ENCODE peak calls at places on chromosomes 12 and 14, in six cellular contexts. V is left ventricle myocardium inferior, M is sigmoid colon, U is astrocyte of the spinal cord, C is astrocyte of the cerebellum, I is upper lobe of left lung. S is an unnamed sample.

GRCh38 chr12:66065146-66065545 is 65.4 kb downstream of the LLPH start:
- DNase-seq in V (no peak), M (no peak), U (peak), C (no peak), I (no peak), S (peak)

GRCh38 chr12:64083285-64084210 is 138.5 kb downstream of the KICS2 start:
- DNase-seq in V (peak), M (peak), U (peak), C (peak), I (peak), S (peak)

GRCh38 chr12:52949413-52950331 is 754 bp downstream of the KRT18 start:
- DNase-seq in V (no peak), M (no peak), U (peak), C (peak), I (peak), S (peak)

GRCh38 chr12:53464685-53465084 is 12.8 kb downstream of the PCBP2 start:
- DNase-seq in V (no peak), M (no peak), U (no peak), C (no peak), I (no peak), S (no peak)

GRCh38 chr12:114192013-114192412 is 213.9 kb downstream of the TBX5 start:
- DNase-seq in V (no peak), M (no peak), U (no peak), C (no peak), I (no peak), S (no peak)

GRCh38 chr12:118456741-118457140 is 80.4 kb downstream of the SUDS3 start:
- DNase-seq in V (no peak), M (no peak), U (no peak), C (no peak), I (no peak), S (no peak)

GRCh38 chr12:3136641-3137267 is 59.6 kb downstream of the TSPAN9 start:
- DNase-seq in V (no peak), M (no peak), U (no peak), C (no peak), I (no peak), S (no peak)

GRCh38 chr12:92414383-92415065 is 268.9 kb upstream of the BTG1 start:
- DNase-seq in V (no peak), M (no peak), U (no peak), C (no peak), I (no peak), S (no peak)

GRCh38 chr14:74083784-74084276 is 423 bp downstream of the ALDH6A1 start:
- DNase-seq in V (no peak), M (peak), U (no peak), C (no peak), I (no peak), S (no peak)

GRCh38 chr14:92503756-92504491 is 9.7 kb upstream of the RIN3 start:
- DNase-seq in V (no peak), M (peak), U (peak), C (no peak), I (peak), S (peak)

GRCh38 chr12:131047789-131048610 is 94.3 kb downstream of the ADGRD1 start:
- DNase-seq in V (peak), M (no peak), U (no peak), C (no peak), I (no peak), S (no peak)

GRCh38 chr14:70708717-70709570 is 67.2 kb downstream of the TTC9 start:
- DNase-seq in V (no peak), M (no peak), U (no peak), C (no peak), I (no peak), S (no peak)

GRCh38 chr14:89442280-89442679 is 25.2 kb upstream of the FOXN3 start:
- DNase-seq in V (no peak), M (peak), U (no peak), C (no peak), I (no peak), S (no peak)

GRCh38 chr12:52314511-52314910 is 6.7 kb downstream of the KRT83 start:
- DNase-seq in V (no peak), M (no peak), U (no peak), C (no peak), I (no peak), S (no peak)

GRCh38 chr12:105393586-105393985 is 63.1 kb downstream of the C12orf75 start:
- DNase-seq in V (no peak), M (no peak), U (peak), C (no peak), I (no peak), S (peak)

GRCh38 chr14:69037790-69038448 is 58.8 kb upstream of the ACTN1 start:
- DNase-seq in V (no peak), M (no peak), U (no peak), C (no peak), I (no peak), S (peak)

GRCh38 chr14:92660571-92660970 is 87.9 kb downstream of the LGMN start:
- DNase-seq in V (no peak), M (no peak), U (no peak), C (no peak), I (no peak), S (no peak)

GRCh38 chr12:81284137-81284536 is 206.3 kb downstream of the ACSS3 start:
- DNase-seq in V (no peak), M (no peak), U (peak), C (no peak), I (no peak), S (no peak)

GRCh38 chr12:50056629-50056976 is 793 bp upstream of the ASIC1 start:
- DNase-seq in V (no peak), M (no peak), U (no peak), C (no peak), I (no peak), S (no peak)

GRCh38 chr12:117671734-117672133 is 297.1 kb downstream of the KSR2 start:
- DNase-seq in V (peak), M (no peak), U (peak), C (no peak), I (no peak), S (no peak)

GRCh38 chr12:100199347-100200136 is 1.1 kb upstream of the ACTR6 start:
- DNase-seq in V (peak), M (peak), U (peak), C (no peak), I (peak), S (peak)

GRCh38 chr14:32512348-32512747 is 183.2 kb downstream of the AKAP6 start:
- DNase-seq in V (no peak), M (no peak), U (no peak), C (no peak), I (no peak), S (no peak)

GRCh38 chr12:109731231-109731731 is 17.7 kb downstream of the FAM222A start:
- DNase-seq in V (peak), M (peak), U (no peak), C (no peak), I (no peak), S (no peak)

GRCh38 chr12:51959211-51959610 is 7.7 kb downstream of the ACVR1B start:
- DNase-seq in V (no peak), M (peak), U (no peak), C (no peak), I (no peak), S (peak)

GRCh38 chr14:77276959-77277358 is 6.0 kb upstream of the NGB start:
- DNase-seq in V (no peak), M (no peak), U (no peak), C (no peak), I (no peak), S (no peak)

GRCh38 chr14:77276295-77276935 is 5.4 kb upstream of the NGB start:
- DNase-seq in V (no peak), M (no peak), U (no peak), C (no peak), I (no peak), S (no peak)

GRCh38 chr14:77281852-77282251 is 10.8 kb upstream of the NGB start:
- DNase-seq in V (no peak), M (no peak), U (no peak), C (no peak), I (no peak), S (no peak)

GRCh38 chr14:77278461-77279230 is 7.6 kb upstream of the NGB start:
- DNase-seq in V (no peak), M (no peak), U (no peak), C (no peak), I (no peak), S (no peak)

DNA sequence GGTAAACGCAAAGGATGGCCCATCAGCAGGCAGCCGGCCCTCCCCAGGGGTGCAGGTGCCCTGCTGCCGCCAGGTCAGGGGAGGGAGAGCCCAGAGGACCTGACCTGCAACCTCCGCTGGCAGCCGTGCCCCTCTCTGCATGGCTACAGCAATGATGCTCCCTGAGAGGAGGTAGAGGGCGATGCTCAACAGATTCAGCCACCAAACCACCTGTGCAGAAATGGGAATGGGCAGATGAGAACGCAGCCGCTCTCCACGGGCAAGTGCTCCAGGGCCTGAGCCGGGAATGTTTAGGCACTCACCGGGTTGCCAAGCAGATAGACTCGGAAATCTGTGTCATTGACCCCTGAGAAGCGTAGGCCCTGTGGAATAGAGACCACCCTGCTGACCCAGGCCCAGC is 8.7 kb upstream of the NGB start:
- DNase-seq in V (no peak), M (no peak), U (no peak), C (no peak), I (no peak), S (no peak)
- H3K4me3 ChIP-seq in V (no peak), M (no peak), U (no peak), C (no peak), I (no peak), S (no peak)

DNA sequence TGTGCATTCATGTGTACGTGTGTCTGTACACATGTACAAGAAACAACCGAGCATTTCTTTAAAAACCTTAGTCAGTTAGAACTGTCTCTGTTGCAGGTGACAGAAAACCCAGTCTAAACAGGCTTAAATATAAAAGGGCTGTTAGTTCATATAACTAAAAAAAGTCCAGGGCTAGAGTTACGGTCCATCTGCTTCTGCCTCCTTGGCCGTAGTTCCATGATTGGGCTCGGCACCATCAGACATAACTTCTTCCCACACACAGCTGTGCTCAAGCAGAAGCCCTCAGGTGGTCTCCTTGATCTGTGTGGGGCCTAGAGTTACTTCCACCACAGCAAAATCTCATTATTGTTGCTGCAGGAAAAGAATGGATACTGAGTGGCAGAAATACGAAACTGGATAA is 34.6 kb downstream of the CKB start:
- DNase-seq in V (no peak), M (no peak), U (no peak), C (no peak), I (no peak), S (no peak)
- TF ChIP-seq CTCF in V (no peak), M (no peak), U (no peak), C (no peak), I (no peak), S (no peak)

GRCh38 chr12:124425667-124426066 is 130.8 kb downstream of the RFLNA start:
- DNase-seq in V (no peak), M (no peak), U (no peak), C (no peak), I (no peak), S (no peak)

GRCh38 chr12:124422570-124423523 is 128.0 kb downstream of the RFLNA start:
- DNase-seq in V (peak), M (peak), U (peak), C (peak), I (peak), S (peak)

GRCh38 chr12:124422142-124422569 is 127.3 kb downstream of the RFLNA start:
- DNase-seq in V (no peak), M (no peak), U (no peak), C (no peak), I (peak), S (no peak)

GRCh38 chr12:124424516-124424905 is 129.6 kb downstream of the RFLNA start:
- DNase-seq in V (no peak), M (no peak), U (no peak), C (no peak), I (no peak), S (no peak)

DNA sequence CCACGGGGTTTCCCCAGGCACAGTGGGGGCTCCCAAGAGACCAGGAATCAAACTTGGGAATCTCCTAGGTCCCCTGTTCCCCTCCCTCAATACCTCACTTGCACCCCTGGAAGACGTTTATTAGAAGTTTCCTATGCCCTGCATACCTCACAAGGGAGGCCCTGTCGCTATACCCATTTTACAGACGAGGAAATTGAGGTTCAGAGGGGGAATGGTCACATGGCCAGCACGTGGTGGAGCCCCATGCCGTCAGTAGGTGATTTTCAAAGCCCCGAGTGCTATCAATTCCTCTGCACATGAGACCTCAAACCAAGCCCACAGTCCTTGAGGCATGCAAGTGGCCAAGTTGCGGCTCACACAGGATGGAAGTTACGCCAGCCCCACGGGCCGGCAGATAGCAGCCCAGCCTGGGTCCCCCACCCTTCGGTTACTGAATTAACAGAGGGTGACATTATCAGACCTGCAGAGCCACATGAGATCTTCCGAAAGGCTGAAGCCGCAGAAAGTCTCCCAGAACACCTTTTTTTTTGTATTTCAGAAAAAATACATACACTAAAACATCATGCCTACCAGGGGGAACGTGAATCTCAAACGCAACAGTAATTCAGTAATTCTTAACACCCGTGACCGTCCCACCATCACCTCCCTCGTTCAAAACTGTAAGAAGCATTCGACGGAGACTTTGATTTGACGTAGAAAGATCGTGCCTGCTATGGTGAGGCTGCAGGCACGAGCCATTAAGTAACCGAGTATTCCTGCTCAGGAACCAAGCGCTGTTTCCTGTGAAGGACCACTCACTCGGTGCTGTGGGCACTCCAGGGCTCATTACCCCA is 129.0 kb downstream of the RFLNA start:
- DNase-seq in V (no peak), M (no peak), U (no peak), C (no peak), I (no peak), S (no peak)
- H3K4me3 ChIP-seq in V (peak), M (no peak), U (no peak), C (no peak), I (peak), S (no peak)

DNA sequence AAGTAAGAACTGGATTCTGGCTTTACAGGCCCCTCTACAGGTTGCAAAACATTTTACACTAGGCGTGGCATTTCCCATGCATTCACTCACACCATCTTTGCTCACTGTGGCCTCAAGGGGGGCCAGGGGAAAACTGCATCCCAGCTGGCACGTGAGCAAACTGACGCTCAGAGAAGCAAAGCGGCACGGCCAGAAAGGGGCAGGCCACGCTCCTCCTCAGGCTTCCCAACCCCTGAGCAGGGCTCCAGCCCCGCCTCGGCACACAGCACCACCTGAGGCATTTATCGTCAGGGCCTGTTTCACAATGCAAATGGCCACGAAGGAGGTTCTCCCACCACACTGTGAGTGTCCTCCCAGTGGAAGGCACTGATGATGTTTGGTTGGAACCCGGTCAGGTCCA is 90.8 kb downstream of the BCL11B start:
- DNase-seq in V (no peak), M (no peak), U (no peak), C (no peak), I (no peak), S (no peak)
- TF ChIP-seq CTCF in V (no peak), M (no peak), U (no peak), C (no peak), I (no peak), S (no peak)

GRCh38 chr14:67541448-67542387 is 8.6 kb downstream of the PLEKHH1 start:
- DNase-seq in V (no peak), M (peak), U (no peak), C (no peak), I (no peak), S (no peak)
- H3K4me3 ChIP-seq in V (no peak), M (no peak), U (no peak), C (no peak), I (no peak), S (no peak)

GRCh38 chr12:48965447-48965846 is 6.1 kb downstream of the WNT10B start:
- DNase-seq in V (no peak), M (no peak), U (no peak), C (no peak), I (no peak), S (no peak)

GRCh38 chr12:48969160-48969771 is 2.3 kb downstream of the WNT10B start:
- DNase-seq in V (no peak), M (no peak), U (no peak), C (no peak), I (no peak), S (no peak)

GRCh38 chr12:48968467-48968866 is 3.1 kb downstream of the WNT10B start:
- DNase-seq in V (no peak), M (no peak), U (no peak), C (no peak), I (no peak), S (no peak)

GRCh38 chr12:48968004-48968403 is 3.5 kb downstream of the WNT10B start:
- DNase-seq in V (no peak), M (no peak), U (no peak), C (no peak), I (no peak), S (no peak)

DNA sequence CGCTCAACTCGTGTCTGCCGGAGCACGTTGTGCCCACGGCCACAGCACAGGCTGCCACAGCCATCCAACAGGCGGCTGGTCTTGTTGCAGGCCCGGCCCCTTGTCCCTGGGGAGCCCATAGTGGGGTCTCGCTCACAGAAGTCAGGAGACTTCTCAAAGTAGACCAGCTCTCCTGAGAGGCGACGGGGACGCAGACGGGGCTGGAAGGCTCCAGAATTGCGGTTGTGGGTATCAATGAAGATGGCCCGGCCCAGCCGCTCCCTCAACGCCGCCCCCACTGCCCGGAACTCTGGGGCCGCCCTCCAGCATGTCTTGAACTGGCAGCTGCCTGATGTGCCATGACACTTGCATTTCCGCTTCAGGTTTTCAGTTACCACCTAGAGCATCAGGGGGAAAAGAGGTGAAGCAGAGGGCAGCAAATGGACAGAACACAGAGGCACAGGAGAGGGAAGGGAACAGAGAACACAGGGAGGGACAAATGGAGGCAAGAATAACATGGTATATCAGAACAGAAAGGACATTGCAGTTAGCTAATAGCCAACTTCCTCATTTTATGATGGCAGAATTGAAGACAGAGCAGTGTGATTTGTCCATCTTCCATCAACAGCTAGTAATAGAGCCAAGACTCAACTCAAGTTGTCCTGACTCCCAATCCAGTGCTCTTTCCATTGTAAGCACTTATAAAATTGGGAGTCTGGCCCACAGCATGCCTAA is 5.2 kb downstream of the WNT10B start:
- DNase-seq in V (no peak), M (no peak), U (no peak), C (no peak), I (no peak), S (no peak)
- TF ChIP-seq CTCF in V (no peak), M (no peak), U (no peak), C (no peak), I (no peak), S (no peak)

GRCh38 chr12:6424008-6424347 is 20.8 kb upstream of the CD27 start:
- DNase-seq in V (no peak), M (no peak), U (no peak), C (no peak), I (no peak), S (no peak)
- H3K4me3 ChIP-seq in V (no peak), M (no peak), U (no peak), C (no peak), I (no peak), S (no peak)

GRCh38 chr12:58252914-58253313 is 311.5 kb downstream of the ATP23 start:
- DNase-seq in V (no peak), M (no peak), U (no peak), C (no peak), I (no peak), S (no peak)

GRCh38 chr12:58248599-58248998 is 307.2 kb downstream of the ATP23 start:
- DNase-seq in V (no peak), M (no peak), U (no peak), C (no peak), I (no peak), S (no peak)

GRCh38 chr12:58242803-58243628 is 301.6 kb downstream of the ATP23 start:
- DNase-seq in V (no peak), M (no peak), U (no peak), C (no peak), I (no peak), S (no peak)

GRCh38 chr12:58249610-58250009 is 308.2 kb downstream of the ATP23 start:
- DNase-seq in V (no peak), M (no peak), U (no peak), C (no peak), I (no peak), S (no peak)

GRCh38 chr12:58247633-58248032 is 306.3 kb downstream of the ATP23 start:
- DNase-seq in V (no peak), M (no peak), U (no peak), C (no peak), I (no peak), S (no peak)
- TF ChIP-seq CTCF in V (no peak), M (no peak), U (peak), C (no peak), I (no peak), S (no peak)

S was measured in foreskin fibroblast.